ENCODE peak calls at places on chromosome 22, in five cellular contexts. U is H1, D is HepG2, Z is K562, T is A549. N is an unnamed sample.

GRCh38 chr22:19817561-19818263 is 37.0 kb downstream of the GNB1L start:
- DNase-seq in Z (no peak), U (no peak), T (no peak), D (no peak), N (no peak)

GRCh38 chr22:31049815-31050420 is 31.2 kb upstream of the SMTN start:
- DNase-seq in Z (no peak), D (no peak), U (no peak), T (no peak), N (peak; percentile 59)

GRCh38 chr22:35510481-35510934 is 30.1 kb upstream of the RASD2 start:
- DNase-seq in D (no peak), Z (no peak), T (no peak), U (no peak), N (no peak)

GRCh38 chr22:31229402-31230140 is 17.5 kb downstream of the LIMK2 start:
- DNase-seq in U (no peak), Z (peak; percentile 32), T (no peak), D (no peak), N (peak; percentile 82)

GRCh38 chr22:26590525-26590858 is 560 bp upstream of the TPST2 start:
- DNase-seq in T (no peak), D (peak; percentile 4), Z (peak; percentile 16), U (no peak), N (no peak)

GRCh38 chr22:31441652-31442051 is 42.2 kb downstream of the DRG1 start:
- DNase-seq in D (no peak), T (no peak), U (no peak), Z (no peak), N (no peak)

GRCh38 chr22:42315392-42315756 is 44.9 kb upstream of the TCF20 start:
- DNase-seq in T (no peak), Z (no peak), U (no peak), D (no peak), N (no peak)

GRCh38 chr22:26616650-26617049 is 1.2 kb downstream of the CRYBB1 start:
- DNase-seq in U (no peak), D (no peak), T (no peak), Z (no peak), N (no peak)

GRCh38 chr22:49460662-49461371 is 366.9 kb downstream of the BRD1 start:
- DNase-seq in T (no peak), Z (no peak), D (no peak), U (no peak), N (no peak)

DNA sequence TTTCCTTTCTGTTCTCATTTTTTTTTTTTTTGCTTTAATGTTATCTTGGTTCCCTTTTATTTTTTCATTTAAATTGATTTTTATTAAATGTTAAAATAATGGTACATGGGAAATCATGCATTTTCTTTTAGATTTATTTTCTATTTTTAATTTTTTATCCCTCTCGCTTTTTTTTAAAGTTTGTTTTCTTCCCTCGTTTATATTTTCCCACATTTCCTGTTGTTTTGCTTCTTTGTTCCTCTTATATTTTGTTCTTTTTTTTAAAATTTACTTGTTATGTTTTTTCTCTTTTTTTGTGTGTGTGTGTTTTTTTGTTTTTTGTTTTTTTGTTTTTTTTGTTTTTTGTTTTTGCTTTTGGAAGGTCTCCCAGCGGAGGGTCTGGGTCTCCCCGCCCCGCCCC is 34.9 kb upstream of the EIF3D start:
- DNase-seq in Z (no peak), U (no peak), T (no peak), D (no peak), N (no peak)
- TF ChIP-seq JUN in Z (no peak), U (no peak), T (no peak), D (no peak), N (no peak)

GRCh38 chr22:50621491-50621880 is 6.5 kb downstream of the ARSA start:
- DNase-seq in D (no peak), U (no peak), T (no peak), Z (no peak), N (no peak)

GRCh38 chr22:50624347-50625130 is 3.4 kb downstream of the ARSA start:
- DNase-seq in T (no peak), D (no peak), U (no peak), Z (no peak), N (no peak)

GRCh38 chr22:50621948-50622722 is 5.8 kb downstream of the ARSA start:
- DNase-seq in Z (no peak), U (no peak), T (no peak), D (no peak), N (no peak)

GRCh38 chr22:50622723-50623327 is 5.1 kb downstream of the ARSA start:
- DNase-seq in D (peak; percentile 68), Z (no peak), T (no peak), U (no peak), N (no peak)

GRCh38 chr22:50620861-50621490 is 7.0 kb downstream of the ARSA start:
- DNase-seq in D (peak; percentile 25), Z (no peak), T (no peak), U (no peak), N (no peak)
- H3K4me3 ChIP-seq in D (peak overlapping the region; percentile 47), Z (no peak overlapping the region), T (peak overlapping the region; percentile 43), U (peak overlapping the region; percentile 42), N (no peak overlapping the region)

GRCh38 chr22:24984122-24984521 is 31.6 kb downstream of the KIAA1671 start:
- DNase-seq in Z (no peak), D (no peak), U (no peak), T (no peak), N (no peak)

GRCh38 chr22:24982301-24983056 is 30.0 kb downstream of the KIAA1671 start:
- DNase-seq in T (no peak), U (no peak), Z (no peak), D (no peak), N (no peak)

GRCh38 chr22:24981066-24981465 is 28.6 kb downstream of the KIAA1671 start:
- DNase-seq in Z (no peak), T (no peak), U (no peak), D (no peak), N (no peak)

GRCh38 chr22:24981656-24982055 is 29.1 kb downstream of the KIAA1671 start:
- DNase-seq in U (no peak), T (no peak), Z (no peak), D (no peak), N (no peak)

DNA sequence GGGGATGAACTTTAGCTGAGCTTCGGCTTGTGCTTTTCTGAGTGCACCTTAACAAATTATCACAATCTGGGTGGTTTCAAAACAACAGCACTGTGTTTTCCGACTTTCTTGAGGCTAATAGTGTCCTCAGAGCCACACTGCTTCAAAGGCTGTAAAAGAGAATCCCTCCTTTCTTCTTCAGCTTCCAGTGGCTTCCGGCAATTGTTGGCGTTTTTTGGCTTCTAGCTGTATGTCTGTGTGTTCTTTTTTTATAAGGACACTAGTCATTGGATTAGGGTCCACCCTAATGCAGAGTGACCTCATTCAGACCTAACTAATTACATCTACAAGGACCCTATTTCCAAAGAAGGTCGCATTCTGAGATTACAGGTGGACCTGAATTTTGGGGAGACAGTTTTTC is 30.6 kb downstream of the KIAA1671 start:
- DNase-seq in Z (no peak), U (no peak), D (no peak), T (no peak), N (peak; percentile 68)
- TF ChIP-seq CTCF in Z (no peak), U (no peak), D (no peak), T (no peak), N (no peak)

DNA sequence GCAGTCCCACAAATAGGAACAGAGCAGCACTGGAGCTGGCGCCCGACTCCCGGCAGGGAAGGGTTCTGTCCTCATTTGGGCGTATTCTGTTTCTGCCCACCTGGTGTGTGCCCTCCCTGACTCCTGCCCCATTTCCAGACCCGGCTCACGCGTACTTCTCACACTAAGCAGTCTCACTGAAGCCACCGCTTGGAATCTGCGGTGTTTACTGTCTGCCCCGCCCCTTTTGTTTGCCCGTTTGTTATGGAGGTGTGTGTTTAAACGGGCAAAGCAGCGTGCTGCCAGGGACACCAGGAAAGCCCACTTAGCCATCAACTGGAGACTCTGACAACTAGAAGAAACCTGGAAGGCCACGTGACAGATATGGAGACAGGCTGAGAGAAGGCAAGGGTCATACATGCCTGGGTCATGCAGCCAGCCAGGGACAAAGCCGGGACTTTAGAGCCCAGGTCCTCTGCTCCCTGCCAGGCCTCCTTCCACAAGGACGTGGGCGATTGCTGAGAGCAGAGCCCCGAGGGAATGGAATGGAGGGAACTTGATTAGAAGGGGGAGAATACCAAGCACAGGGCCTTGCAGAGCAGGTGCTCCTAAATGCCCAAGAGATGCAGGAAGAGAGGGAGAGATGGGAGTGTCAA is 8.7 kb upstream of the EFCAB6 start:
- DNase-seq in Z (no peak), U (no peak), D (no peak), T (no peak), N (no peak)
- TF ChIP-seq JUN in Z (no peak), U (no peak), D (no peak), T (no peak), N (no peak)

GRCh38 chr22:17157714-17158113 is 1.4 kb downstream of the HDHD5 start:
- DNase-seq in T (no peak), U (no peak), D (no peak), Z (no peak), N (no peak)

GRCh38 chr22:17158568-17159503 is at the start of gene HDHD5:
- DNase-seq in T (peak; percentile 83), U (peak; percentile 50), D (no peak), Z (peak; percentile 92), N (peak; percentile 79)

GRCh38 chr22:17154971-17155370 is 4.1 kb downstream of the HDHD5 start:
- DNase-seq in D (no peak), T (no peak), Z (no peak), U (no peak), N (no peak)

GRCh38 chr22:17158176-17158567 is 905 bp downstream of the HDHD5 start:
- DNase-seq in D (no peak), U (no peak), Z (no peak), T (no peak), N (no peak)

GRCh38 chr22:17155941-17156340 is 3.1 kb downstream of the HDHD5 start:
- DNase-seq in T (no peak), D (no peak), Z (peak; percentile 61), U (no peak), N (no peak)
- H3K4me3 ChIP-seq in T (no peak overlapping the region), D (no peak overlapping the region), Z (no peak overlapping the region), U (no peak overlapping the region), N (no peak overlapping the region)

GRCh38 chr22:39212721-39213376 is 31.9 kb downstream of the PDGFB start:
- DNase-seq in T (peak; percentile 69), Z (peak; percentile 68), U (no peak), D (peak; percentile 52), N (no peak)
- TF ChIP-seq CTCF in T (no peak), Z (peak; percentile 38), U (peak; percentile 30), D (peak; percentile 33), N (no peak)

DNA sequence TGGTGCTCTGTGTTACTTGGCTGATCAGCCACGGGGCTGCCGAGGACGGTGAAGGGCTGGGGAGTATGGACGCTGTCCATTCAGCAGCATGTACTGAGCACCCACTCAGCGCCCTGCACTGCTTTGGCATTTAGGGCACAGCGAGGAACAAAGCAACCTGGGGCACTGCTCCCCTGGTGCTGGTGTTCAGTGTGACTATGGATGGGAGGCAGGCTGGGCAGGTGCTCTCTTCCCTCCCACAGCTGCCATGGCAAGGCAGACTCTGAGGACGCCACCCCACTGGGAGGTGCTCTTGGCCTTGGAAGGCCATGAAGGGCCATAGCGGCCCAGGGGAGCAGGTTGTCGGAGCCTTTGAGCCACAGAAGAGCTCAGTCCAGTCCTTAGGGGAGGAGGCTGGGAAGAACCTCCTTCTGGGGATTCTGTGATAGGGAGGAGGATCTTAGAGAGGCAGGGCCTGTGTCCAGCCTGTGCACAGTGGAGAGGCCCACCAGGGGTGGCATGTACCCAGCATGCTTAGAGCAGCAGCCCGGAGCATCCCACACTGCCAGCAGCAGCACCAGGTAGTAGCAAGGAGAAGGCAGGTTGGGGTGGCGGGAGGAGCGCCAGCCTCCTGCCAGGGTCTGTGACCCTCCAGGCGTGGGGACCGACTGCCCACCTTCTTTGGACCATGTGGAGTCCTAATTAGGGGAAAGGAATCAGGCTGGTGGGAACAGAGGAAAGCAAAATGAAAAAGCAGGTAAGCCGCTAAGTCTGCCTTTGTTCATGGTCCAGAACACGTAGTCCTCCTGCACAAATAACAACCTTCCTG is 141.8 kb downstream of the MPPED1 start:
- DNase-seq in T (no peak), U (no peak), Z (no peak), D (no peak), N (no peak)
- TF ChIP-seq JUN in T (no peak), U (no peak), Z (no peak), D (no peak), N (no peak)

N was measured in endothelial cell of umbilical vein.